ENCODE peak calls at places on chromosome 17, in nine cellular contexts. Q is left ventricle myocardium inferior; W is globus pallidus; K is LHCN-M2; O is NT2/D1; T is Kasumi-1; H is Caki2; U is NCI-H1048; B is stimulated activated naive CD8-positive, alpha-beta T cell treated with anti-CD3 and anti-CD28 coated beads, Interleukin-15, Interleukin-2, amounts not matched to agents 100 U/mL and 50 U/mL, for 24 hours. P is an unnamed sample.

GRCh38 chr17:76079577-76080206 is 710 bp downstream of the ZACN start:
- DNase-seq in H (no peak), B (no peak), U (no peak), T (peak; percentile 36), Q (no peak), O (no peak), K (no peak), W (no peak), P (no peak)

GRCh38 chr17:57001541-57001940 is 23.6 kb downstream of the SCPEP1 start:
- DNase-seq in K (peak; percentile 16), Q (no peak), T (no peak), W (no peak), O (no peak), U (no peak), H (no peak), B (no peak), P (no peak)

GRCh38 chr17:56974055-56974454 is 3.9 kb upstream of the SCPEP1 start:
- DNase-seq in H (no peak), O (no peak), T (no peak), Q (no peak), K (no peak), W (no peak), B (no peak), U (no peak), P (no peak)

GRCh38 chr17:75024686-75025397 is 12.4 kb downstream of the MRPL58 start:
- DNase-seq in T (no peak), Q (no peak), O (no peak), K (no peak), B (no peak), U (no peak), H (no peak), W (no peak), P (no peak)

GRCh38 chr17:33572615-33573014 is 279.5 kb upstream of the ASIC2 start:
- DNase-seq in T (no peak), U (no peak), W (no peak), O (no peak), H (peak; percentile 11), K (no peak), B (no peak), Q (no peak), P (peak; percentile 3)

GRCh38 chr17:74362811-74363498 is 1.3 kb upstream of the BTBD17 start:
- DNase-seq in U (no peak), B (no peak), T (no peak), W (peak; percentile 58), Q (no peak), O (no peak), K (no peak), H (no peak), P (no peak)

GRCh38 chr17:20189979-20190378 is 180.8 kb downstream of the SPECC1 start:
- DNase-seq in H (no peak), T (no peak), B (no peak), O (no peak), W (no peak), K (no peak), U (no peak), Q (no peak), P (no peak)

GRCh38 chr17:34409352-34409751 is 46.3 kb upstream of the CCL1 start:
- DNase-seq in Q (no peak), U (no peak), H (no peak), T (no peak), W (no peak), B (no peak), O (no peak), K (no peak), P (no peak)

GRCh38 chr17:36535669-36536081 is 888 bp downstream of the PIGW start:
- DNase-seq in T (no peak), W (no peak), B (no peak), H (no peak), U (no peak), K (no peak), O (no peak), Q (no peak), P (no peak)

GRCh38 chr17:55687037-55687436 is 35.6 kb downstream of the TMEM100 start:
- DNase-seq in K (no peak), B (no peak), Q (no peak), W (no peak), O (no peak), U (no peak), H (no peak), T (no peak), P (no peak)

GRCh38 chr17:13786000-13786598 is 184.4 kb upstream of the HS3ST3A1 start:
- DNase-seq in U (no peak), Q (no peak), K (peak; percentile 8), T (no peak), O (no peak), B (no peak), H (no peak), W (no peak), P (no peak)

GRCh38 chr17:2691069-2691871 is 20.3 kb downstream of the CLUH start:
- DNase-seq in Q (no peak), O (no peak), K (no peak), T (no peak), U (no peak), W (no peak), B (no peak), H (no peak), P (no peak)

GRCh38 chr17:36877774-36878173 is 59.5 kb upstream of the LHX1 start:
- DNase-seq in K (no peak), U (no peak), Q (no peak), W (no peak), O (no peak), B (no peak), H (no peak), T (no peak), P (no peak)

GRCh38 chr17:82594571-82594970 is 53.7 kb downstream of the WDR45B start:
- DNase-seq in H (no peak), K (no peak), W (no peak), O (no peak), T (no peak), U (no peak), Q (no peak), B (no peak), P (no peak)

GRCh38 chr17:40065771-40066510 is 3.2 kb downstream of the THRA start:
- DNase-seq in W (no peak), B (no peak), H (no peak), K (peak; percentile 54), T (no peak), U (no peak), O (no peak), Q (no peak), P (no peak)

GRCh38 chr17:43723697-43724359 is 34.8 kb downstream of the SOST start:
- DNase-seq in O (no peak), K (peak; percentile 93), T (no peak), U (no peak), W (no peak), Q (no peak), H (peak; percentile 69), B (no peak), P (peak; percentile 28)

GRCh38 chr17:7475764-7476422 is 3.5 kb downstream of the ZBTB4 start:
- DNase-seq in W (no peak), T (no peak), Q (peak; percentile 61), K (no peak), U (no peak), H (no peak), O (no peak), B (no peak), P (no peak)

GRCh38 chr17:66200685-66201092 is 8.8 kb upstream of the CEP112 start:
- DNase-seq in H (peak; percentile 67), T (peak; percentile 87), B (peak; percentile 34), W (no peak), O (no peak), U (peak; percentile 37), Q (no peak), K (peak; percentile 82), P (peak; percentile 63)

GRCh38 chr17:63452979-63453551 is 7.0 kb upstream of the CYB561 start:
- DNase-seq in W (no peak), O (no peak), U (no peak), H (no peak), B (no peak), T (no peak), Q (no peak), K (no peak), P (no peak)

GRCh38 chr17:19703776-19704371 is 12.5 kb downstream of the SLC47A2 start:
- DNase-seq in Q (no peak), T (no peak), W (no peak), H (no peak), U (no peak), K (peak; percentile 41), O (no peak), B (no peak), P (no peak)

GRCh38 chr17:80474933-80475915 is 1.2 kb downstream of the NPTX1 start:
- DNase-seq in K (no peak), Q (no peak), O (no peak), T (peak; percentile 22), U (no peak), H (no peak), B (no peak), W (no peak), P (no peak)

GRCh38 chr17:40070895-40071719 is 8.3 kb downstream of the THRA start:
- DNase-seq in W (peak; percentile 82), Q (peak; percentile 69), H (peak; percentile 44), O (no peak), B (no peak), U (no peak), T (no peak), K (peak; percentile 29), P (no peak)

GRCh38 chr17:72383053-72383847 is 262.4 kb downstream of the SOX9 start:
- DNase-seq in T (no peak), W (no peak), Q (peak; percentile 68), B (no peak), U (no peak), O (no peak), H (no peak), K (no peak), P (no peak)

GRCh38 chr17:64377769-64378282 is 12.8 kb downstream of the PECAM1 start:
- DNase-seq in Q (no peak), U (no peak), T (no peak), H (no peak), O (no peak), K (peak; percentile 93), B (no peak), W (no peak), P (no peak)

GRCh38 chr17:8726951-8727555 is 17.6 kb downstream of the CCDC42 start:
- DNase-seq in B (no peak), K (no peak), T (no peak), H (no peak), Q (no peak), O (no peak), U (no peak), W (no peak), P (no peak)

GRCh38 chr17:51258756-51259573 is 884 bp downstream of the MBTD1 start:
- DNase-seq in K (no peak), B (peak; percentile 35), W (peak; percentile 40), T (peak; percentile 60), H (peak; percentile 19), O (no peak), U (no peak), Q (no peak), P (peak; percentile 29)

GRCh38 chr17:8832711-8833352 is 33.7 kb upstream of the MFSD6L start:
- DNase-seq in T (no peak), Q (no peak), U (no peak), B (peak; percentile 69), O (no peak), H (no peak), K (no peak), W (no peak), P (no peak)

GRCh38 chr17:80782536-80783427 is 208.9 kb upstream of the CHMP6 start:
- DNase-seq in H (no peak), K (peak; percentile 23), O (no peak), W (no peak), Q (no peak), T (peak; percentile 57), B (peak; percentile 48), U (no peak), P (no peak)

GRCh38 chr17:47735536-47736011 is 2.5 kb downstream of the TBX21 start:
- DNase-seq in W (no peak), K (no peak), B (peak; percentile 43), H (no peak), Q (no peak), O (no peak), U (no peak), T (no peak), P (no peak)

GRCh38 chr17:35376245-35376644 is 2.8 kb upstream of the SLFN11 start:
- DNase-seq in B (no peak), Q (no peak), T (no peak), U (no peak), W (no peak), H (no peak), K (peak; percentile 14), O (no peak), P (no peak)

GRCh38 chr17:61475726-61476125 is 23.5 kb downstream of the TBX4 start:
- DNase-seq in U (no peak), O (no peak), H (no peak), B (no peak), W (no peak), Q (no peak), T (no peak), K (peak; percentile 13), P (no peak)